ENCODE peak calls at places on chromosome 5, in six cellular contexts. Y, T, O, U, E and K are unnamed samples.

GRCh38 chr5:38845555-38846378 is at the start of gene OSMR:
- ATAC-seq in Y (peak), U (peak), O (no peak), E (peak), T (peak), K (peak)

GRCh38 chr5:68920888-68921287 is 172.9 kb upstream of the SLC30A5 start:
- ATAC-seq in O (no peak), T (no peak), Y (no peak), E (no peak), U (peak), K (no peak)

GRCh38 chr5:177369913-177370487 is 12.3 kb downstream of the RGS14 start:
- ATAC-seq in Y (no peak), T (no peak), E (no peak), U (no peak), O (no peak), K (no peak)

GRCh38 chr5:64514620-64515019 is 8.8 kb downstream of the RGS7BP start:
- ATAC-seq in E (no peak), T (no peak), U (no peak), O (no peak), Y (no peak), K (no peak)

GRCh38 chr5:159601216-159601615 is 270.9 kb upstream of the IL12B start:
- ATAC-seq in E (no peak), U (no peak), O (peak), Y (no peak), T (no peak), K (no peak)

GRCh38 chr5:148620696-148621095 is 33.6 kb downstream of the HTR4 start:
- ATAC-seq in U (no peak), E (no peak), T (peak), O (peak), Y (no peak), K (no peak)

GRCh38 chr5:122170630-122171029 is 41.3 kb downstream of the ZNF474 start:
- ATAC-seq in O (no peak), U (no peak), Y (no peak), E (no peak), T (peak), K (no peak)

GRCh38 chr5:68074633-68075032 is 140.9 kb upstream of the PIK3R1 start:
- ATAC-seq in E (peak), O (no peak), Y (no peak), T (no peak), U (peak), K (no peak)

GRCh38 chr5:172886974-172887491 is 53.0 kb downstream of the ERGIC1 start:
- ATAC-seq in U (peak), E (peak), Y (no peak), O (no peak), T (no peak), K (peak)

GRCh38 chr5:107570805-107571531 is 99.8 kb downstream of the EFNA5 start:
- ATAC-seq in Y (peak), O (peak), T (no peak), U (no peak), E (peak), K (no peak)

GRCh38 chr5:142954455-142954854 is 184.3 kb downstream of the ARHGAP26 start:
- ATAC-seq in O (peak), Y (no peak), U (no peak), E (no peak), T (no peak), K (no peak)

GRCh38 chr5:53031695-53032096 is 42.5 kb downstream of the ITGA2 start:
- ATAC-seq in U (peak), T (no peak), Y (peak), O (no peak), E (peak), K (no peak)

GRCh38 chr5:171420429-171421231 is 1.2 kb downstream of the FGF18 start:
- ATAC-seq in E (no peak), U (peak), O (no peak), T (no peak), Y (no peak), K (peak)

GRCh38 chr5:138985256-138985655 is 110.1 kb upstream of the LRRTM2 start:
- ATAC-seq in U (no peak), T (no peak), E (peak), Y (no peak), O (no peak), K (no peak)

GRCh38 chr5:84274585-84275468 is 109.9 kb downstream of the EDIL3 start:
- ATAC-seq in Y (no peak), O (peak), E (no peak), T (no peak), U (no peak), K (no peak)

GRCh38 chr5:53321721-53322120 is 158.7 kb upstream of the FST start:
- ATAC-seq in E (no peak), U (no peak), Y (no peak), O (no peak), T (no peak), K (no peak)

GRCh38 chr5:44641820-44642219 is 166.9 kb upstream of the MRPS30 start:
- ATAC-seq in E (no peak), Y (no peak), U (no peak), O (no peak), T (no peak), K (no peak)

GRCh38 chr5:53262348-53262970 is 152.9 kb upstream of the MOCS2 start:
- ATAC-seq in U (no peak), T (peak), Y (no peak), E (peak), O (peak), K (no peak)

GRCh38 chr5:110345623-110346022 is 380.8 kb downstream of the TMEM232 start:
- ATAC-seq in Y (no peak), T (no peak), U (no peak), O (no peak), E (no peak), K (no peak)

GRCh38 chr5:72197393-72197792 is 90.1 kb downstream of the MAP1B start:
- ATAC-seq in O (no peak), U (no peak), T (no peak), Y (no peak), E (no peak), K (no peak)

GRCh38 chr5:41219655-41220269 is 6.4 kb upstream of the C6 start:
- ATAC-seq in O (no peak), Y (no peak), T (no peak), E (no peak), U (no peak), K (peak)

GRCh38 chr5:98016771-98017170 is 756.7 kb upstream of the RGMB start:
- ATAC-seq in E (no peak), T (no peak), U (no peak), O (no peak), Y (no peak), K (no peak)

GRCh38 chr5:173563246-173563645 is 53.2 kb downstream of the BOD1 start:
- ATAC-seq in U (no peak), T (no peak), O (no peak), Y (no peak), E (no peak), K (no peak)

GRCh38 chr5:10719965-10720364 is 41.1 kb downstream of the DAP start:
- ATAC-seq in T (no peak), U (no peak), E (no peak), O (no peak), Y (peak), K (no peak)

GRCh38 chr5:72938206-72938605 is 17.6 kb upstream of the FCHO2 start:
- ATAC-seq in T (no peak), U (no peak), E (peak), O (no peak), Y (no peak), K (peak)

GRCh38 chr5:142323480-142324376 is 1.1 kb downstream of the SPRY4 start:
- ATAC-seq in U (peak), Y (peak), T (peak), O (no peak), E (peak), K (peak)

DNA sequence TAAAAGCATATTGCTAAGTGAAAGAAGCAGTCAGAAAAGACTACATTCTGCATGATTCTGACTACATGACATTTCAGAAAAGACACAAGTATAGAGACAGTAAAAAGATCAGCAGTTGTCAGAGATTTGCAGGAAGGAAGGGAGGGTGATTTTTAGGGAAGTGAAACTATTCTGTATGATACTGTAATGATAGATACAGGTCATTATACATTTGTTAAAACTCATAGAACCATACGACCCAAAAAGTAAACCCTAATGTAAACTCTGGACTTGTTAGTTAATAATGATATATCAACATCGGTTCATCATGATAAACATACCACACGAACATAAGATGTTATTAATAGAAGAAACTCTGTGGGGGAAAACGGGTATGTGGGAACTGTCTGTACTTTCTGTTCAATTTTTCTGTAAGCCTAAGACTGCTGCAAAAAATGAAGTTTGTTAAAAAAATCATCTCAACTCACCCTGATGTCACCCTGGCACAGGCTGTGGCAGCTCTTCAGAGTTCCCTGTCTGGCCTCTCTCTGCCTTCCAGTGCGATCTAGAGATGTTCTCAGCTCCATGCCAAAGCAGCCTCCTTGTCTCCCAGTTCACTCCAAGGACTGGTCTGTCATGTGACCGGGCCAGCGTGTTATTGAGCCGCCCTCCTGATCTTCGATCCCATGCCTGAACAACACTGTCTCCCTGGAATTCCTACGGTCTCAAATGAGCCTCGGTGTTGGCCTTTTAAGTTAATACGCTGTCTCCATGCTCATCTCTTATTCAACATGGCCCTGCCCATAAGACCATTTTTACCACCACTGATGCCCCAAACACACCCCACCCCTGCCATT is 35.4 kb downstream of the PRLR start:
- ATAC-seq in O (peak), E (peak), T (no peak), Y (no peak), U (no peak), K (no peak)
- H3K27ac ChIP-seq in O (peak), E (peak), T (no peak), Y (no peak), U (no peak), K (no peak)

DNA sequence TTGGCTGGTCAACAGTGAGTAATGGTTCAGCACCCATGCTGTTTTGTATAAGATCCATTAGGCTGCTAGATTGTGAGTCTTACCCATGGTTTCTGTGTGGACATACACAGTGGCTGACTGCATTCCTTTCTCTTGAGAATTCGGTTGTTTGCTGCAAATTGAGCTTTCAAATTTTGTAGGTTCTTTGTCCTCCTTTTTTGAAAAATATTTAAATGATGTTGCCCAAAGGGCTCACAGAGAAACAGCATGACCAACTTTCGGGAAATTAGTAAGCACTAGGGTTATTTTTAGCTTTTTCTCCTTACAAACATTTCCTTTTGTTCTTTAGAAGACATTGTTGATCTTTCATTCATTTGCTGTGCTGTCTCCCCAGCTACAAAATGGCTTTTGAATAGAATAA is 79.3 kb downstream of the NLN start:
- ATAC-seq in U (no peak), E (no peak), O (no peak), T (no peak), Y (no peak), K (no peak)
- TF ChIP-seq EP300 in U (no peak), E (no peak), O (no peak), T (no peak), Y (no peak), K (no peak)

GRCh38 chr5:43006411-43007202 is 33.5 kb downstream of the ANXA2R start:
- ATAC-seq in E (no peak), Y (no peak), T (no peak), U (no peak), O (no peak), K (no peak)

GRCh38 chr5:43007911-43008368 is 32.2 kb downstream of the ANXA2R start:
- ATAC-seq in U (peak), T (peak), E (peak), O (peak), Y (peak), K (peak)

GRCh38 chr5:43008369-43009158 is 31.6 kb downstream of the ANXA2R start:
- ATAC-seq in O (peak), E (peak), U (peak), Y (peak), T (peak), K (peak)

GRCh38 chr5:43010956-43011355 is 29.2 kb downstream of the ANXA2R start:
- ATAC-seq in U (no peak), O (no peak), E (no peak), Y (no peak), T (no peak), K (no peak)

GRCh38 chr5:43007246-43007910 is 32.7 kb downstream of the ANXA2R start:
- ATAC-seq in U (peak), Y (peak), O (peak), E (peak), T (peak), K (peak)
- TF ChIP-seq POLR2A in U (peak), Y (peak), O (no peak), E (no peak), T (no peak), K (no peak)

GRCh38 chr5:144429905-144430304 is 259.2 kb downstream of the KCTD16 start:
- ATAC-seq in U (no peak), O (no peak), E (no peak), T (no peak), Y (no peak), K (no peak)
- H3K27ac ChIP-seq in U (no peak), O (no peak), E (no peak), T (no peak), Y (no peak), K (no peak)